ENCODE peak calls at places on chromosomes 6 and 20, in five cellular contexts. D is Peyer's patch, C is mesendoderm, V is fibroblast of pulmonary artery, W is fibroblast of mammary gland. B is an unnamed sample.
A peak's percentile ranks its signal among the peaks of the same experiment; 100 is the strongest.

GRCh38 chr6:26028753-26029569 is 58.3 kb upstream of the HFE start:
- DNase-seq in D (no peak), C (peak; percentile 91), V (no peak), W (no peak), B (no peak)

GRCh38 chr20:38395165-38395564 is 40.0 kb downstream of the SNHG17 start:
- DNase-seq in D (no peak), C (no peak), V (peak; percentile 34), W (peak; percentile 55), B (no peak)

GRCh38 chr6:64023693-64024092 is 388.1 kb downstream of the PHF3 start:
- DNase-seq in D (no peak), C (no peak), V (no peak), W (no peak), B (no peak)

GRCh38 chr20:36571564-36572504 is 1.6 kb upstream of the TGIF2 start:
- DNase-seq in D (no peak), C (peak; percentile 93), V (no peak), W (no peak), B (no peak)

GRCh38 chr20:59706106-59706693 is 101.9 kb downstream of the PHACTR3 start:
- DNase-seq in D (no peak), C (no peak), V (no peak), W (no peak), B (no peak)

GRCh38 chr6:30810813-30811329 is 66.5 kb upstream of the IER3 start:
- DNase-seq in D (no peak), C (no peak), V (no peak), W (no peak), B (no peak)

GRCh38 chr6:137155830-137156229 is 17.6 kb downstream of the IL22RA2 start:
- DNase-seq in D (no peak), C (no peak), V (peak; percentile 14), W (peak; percentile 84), B (peak; percentile 18)

GRCh38 chr6:11575408-11576033 is 38.0 kb downstream of the TMEM170B start:
- DNase-seq in D (no peak), C (peak; percentile 85), V (peak; percentile 93), W (peak; percentile 82), B (peak; percentile 86)

GRCh38 chr20:48597521-48598302 is 230.1 kb downstream of the PREX1 start:
- DNase-seq in D (peak; percentile 40), C (no peak), V (no peak), W (no peak), B (no peak)

GRCh38 chr6:49558233-49558632 is 7.8 kb downstream of the C6orf141 start:
- DNase-seq in D (no peak), C (no peak), V (no peak), W (no peak), B (no peak)

GRCh38 chr20:57622579-57623381 is 2.6 kb upstream of the ZBP1 start:
- DNase-seq in D (peak; percentile 77), C (peak; percentile 85), V (peak; percentile 56), W (peak; percentile 62), B (peak; percentile 19)

GRCh38 chr20:64112691-64113443 is 5.5 kb upstream of the NPBWR2 start:
- DNase-seq in D (peak; percentile 39), C (no peak), V (no peak), W (no peak), B (no peak)

GRCh38 chr6:130681028-130681427 is 146.2 kb upstream of the SMLR1 start:
- DNase-seq in D (no peak), C (no peak), V (peak; percentile 81), W (peak; percentile 86), B (peak; percentile 86)

GRCh38 chr6:112879920-112880413 is 532.8 kb downstream of the RFPL4B start:
- DNase-seq in D (peak; percentile 69), C (peak; percentile 44), V (no peak), W (peak; percentile 48), B (no peak)

GRCh38 chr20:17542993-17543412 is 11.8 kb upstream of the BFSP1 start:
- DNase-seq in D (no peak), C (no peak), V (peak; percentile 86), W (peak; percentile 88), B (peak; percentile 75)

GRCh38 chr20:17541596-17541995 is 10.4 kb upstream of the BFSP1 start:
- DNase-seq in D (no peak), C (no peak), V (no peak), W (no peak), B (no peak)

GRCh38 chr20:17543531-17543961 is 12.4 kb upstream of the BFSP1 start:
- DNase-seq in D (no peak), C (no peak), V (peak; percentile 58), W (peak; percentile 87), B (peak; percentile 92)

GRCh38 chr20:17542481-17542880 is 11.3 kb upstream of the BFSP1 start:
- DNase-seq in D (no peak), C (no peak), V (no peak), W (no peak), B (no peak)

DNA sequence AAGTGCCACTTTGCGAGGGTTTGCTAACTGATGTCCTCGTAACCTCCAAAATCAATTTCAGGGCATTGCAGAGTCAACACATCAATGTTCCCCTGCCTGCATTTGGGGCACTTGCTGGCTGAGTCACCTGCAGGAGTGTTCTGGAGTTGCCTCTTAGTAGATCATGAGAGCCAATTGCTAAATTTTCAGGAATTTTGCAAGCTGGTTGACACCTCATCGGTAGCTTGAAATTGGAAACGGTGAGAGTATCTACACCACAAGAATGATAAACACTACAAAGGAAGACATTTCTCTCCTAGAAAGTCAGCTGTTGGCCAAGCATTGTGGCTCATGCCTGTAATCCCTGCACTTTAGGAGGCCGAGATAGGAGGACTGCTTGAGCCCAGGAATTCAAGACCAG is 10.8 kb upstream of the BFSP1 start:
- DNase-seq in D (no peak), C (peak; percentile 77), V (peak; percentile 41), W (peak; percentile 81), B (peak; percentile 80)
- H3K4me3 ChIP-seq in D (no peak overlapping the region), C (no peak overlapping the region), V (no peak overlapping the region), W (no peak overlapping the region), B (no peak overlapping the region)

DNA sequence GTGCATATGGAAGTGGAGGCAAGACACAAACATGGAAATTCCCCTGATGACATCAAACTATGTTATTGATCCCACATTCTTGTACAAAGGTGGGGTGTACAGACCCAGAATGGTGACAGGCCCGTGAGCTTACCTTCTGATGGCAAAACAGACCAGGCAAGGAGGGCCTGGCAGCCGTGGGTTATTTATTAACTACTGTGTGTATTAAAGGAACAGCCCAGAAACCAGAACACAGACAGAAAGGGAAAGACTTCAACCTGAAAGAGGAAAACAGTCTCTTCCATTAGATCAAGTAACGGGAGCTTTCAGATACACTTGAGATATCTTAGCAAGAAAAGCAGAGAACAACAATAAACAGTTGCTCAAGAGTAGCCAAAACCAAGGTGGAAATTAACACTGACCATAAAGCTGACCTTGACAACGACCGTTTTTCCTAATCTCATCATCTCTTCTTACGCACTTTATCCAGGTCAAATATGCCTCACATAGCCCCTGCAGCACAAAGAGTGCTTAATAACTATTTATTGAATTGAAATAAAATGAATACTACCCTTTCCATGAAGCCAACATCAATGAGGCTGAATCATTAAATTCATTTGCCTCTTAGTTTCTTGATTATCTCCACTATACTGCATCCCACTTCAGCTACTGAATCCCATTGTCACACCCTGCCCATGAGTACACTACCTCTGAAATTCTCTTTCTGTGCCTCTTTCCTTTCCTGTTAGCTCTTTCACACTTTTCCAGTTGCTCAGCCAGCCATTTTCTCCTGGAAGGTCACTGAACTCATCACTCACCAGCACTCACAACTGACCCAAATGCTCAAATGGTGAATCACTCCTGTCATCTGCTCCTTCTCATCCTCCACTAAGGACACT is 67.4 kb downstream of the MOXD1 start:
- DNase-seq in D (no peak), C (peak; percentile 94), V (peak; percentile 82), W (peak; percentile 93), B (peak; percentile 75)
- H3K4me3 ChIP-seq in D (no peak overlapping the region), C (no peak overlapping the region), V (no peak overlapping the region), W (no peak overlapping the region), B (no peak overlapping the region)

DNA sequence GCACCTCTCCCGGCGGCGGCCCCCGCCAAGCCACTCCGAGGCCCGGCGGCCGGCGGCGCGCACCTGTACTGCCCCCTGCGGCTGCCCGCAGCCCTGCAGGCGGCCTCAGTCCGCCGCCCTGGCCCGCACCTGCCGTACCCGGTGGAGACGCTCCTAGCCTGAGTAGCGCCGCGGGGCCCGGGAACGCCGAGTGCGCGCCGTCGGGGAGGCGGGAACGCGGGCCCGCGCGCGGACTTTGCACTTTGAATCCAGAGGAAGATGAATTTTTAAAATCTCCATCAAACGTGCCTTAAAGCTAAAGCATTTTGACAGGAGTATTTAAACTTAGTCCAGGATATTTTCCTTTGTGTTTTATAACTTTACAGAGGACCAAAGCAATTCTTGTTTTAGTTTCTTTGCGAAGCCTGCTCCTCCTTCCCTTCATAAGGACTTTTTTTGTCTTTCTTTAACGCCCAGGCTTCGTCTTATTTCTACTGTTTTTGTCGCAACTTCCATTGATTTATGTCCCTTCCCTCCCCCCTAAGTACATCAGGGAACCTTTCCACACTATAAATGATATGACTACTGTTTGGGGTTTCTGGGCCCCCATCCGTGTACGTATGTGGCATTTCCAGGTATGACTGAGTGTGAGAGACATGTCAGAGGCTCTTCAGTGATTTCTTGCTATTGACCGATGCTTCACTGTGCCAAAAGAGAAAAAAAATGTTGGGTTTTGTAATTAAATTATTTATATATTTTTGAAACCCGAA is 2.0 kb downstream of the FOXQ1 start:
- DNase-seq in D (peak; percentile 61), C (peak; percentile 51), V (no peak), W (no peak), B (no peak)
- H3K4me3 ChIP-seq in D (peak overlapping the region; percentile 58), C (no peak overlapping the region), V (no peak overlapping the region), W (no peak overlapping the region), B (peak overlapping the region; percentile 21)

GRCh38 chr6:15987569-15987968 is 141.3 kb upstream of the MYLIP start:
- DNase-seq in D (no peak), C (peak; percentile 60), V (peak; percentile 59), W (no peak), B (peak; percentile 16)

GRCh38 chr6:15990179-15990578 is 138.7 kb upstream of the MYLIP start:
- DNase-seq in D (no peak), C (no peak), V (no peak), W (no peak), B (no peak)

GRCh38 chr6:15985354-15985995 is 143.4 kb upstream of the MYLIP start:
- DNase-seq in D (no peak), C (no peak), V (no peak), W (no peak), B (no peak)

GRCh38 chr6:15989397-15989796 is 139.5 kb upstream of the MYLIP start:
- DNase-seq in D (no peak), C (no peak), V (no peak), W (no peak), B (no peak)

GRCh38 chr6:15986027-15986629 is 142.8 kb upstream of the MYLIP start:
- DNase-seq in D (no peak), C (no peak), V (no peak), W (no peak), B (no peak)
- H3K4me3 ChIP-seq in D (no peak overlapping the region), C (no peak overlapping the region), V (no peak overlapping the region), W (no peak overlapping the region), B (no peak overlapping the region)

GRCh38 chr6:165662041-165662491 is 975 bp downstream of the PDE10A start:
- DNase-seq in D (no peak), C (peak; percentile 74), V (peak; percentile 60), W (no peak), B (peak; percentile 41)
- H3K4me3 ChIP-seq in D (peak overlapping the region; percentile 56), C (peak overlapping the region; percentile 62), V (peak overlapping the region; percentile 86), W (no peak overlapping the region), B (peak overlapping the region; percentile 66)

DNA sequence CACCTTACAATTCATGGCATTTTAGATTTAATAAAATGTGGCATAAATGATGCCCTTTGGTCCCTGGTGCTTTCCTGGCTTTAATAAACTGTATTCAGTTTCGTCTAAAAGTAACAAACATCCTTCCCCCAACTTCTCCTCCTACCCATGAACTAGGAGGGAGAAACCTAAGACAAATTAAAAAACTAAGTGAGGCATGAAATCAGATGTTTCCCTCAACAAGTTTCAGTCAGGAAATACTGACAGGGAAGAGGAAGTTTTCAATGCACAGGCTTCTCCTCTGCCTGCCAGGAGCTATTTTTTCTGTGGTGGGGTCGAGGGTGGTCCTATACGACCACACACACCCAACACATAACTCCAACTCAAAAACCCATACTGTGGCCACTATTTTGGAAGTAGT is 10.0 kb downstream of the HBS1L start:
- DNase-seq in D (no peak), C (no peak), V (no peak), W (no peak), B (no peak)
- H3K4me3 ChIP-seq in D (no peak overlapping the region), C (no peak overlapping the region), V (no peak overlapping the region), W (no peak overlapping the region), B (no peak overlapping the region)

GRCh38 chr6:158739673-158740072 is 79.5 kb downstream of the EZR start:
- DNase-seq in D (no peak), C (no peak), V (no peak), W (no peak), B (no peak)
- H3K4me3 ChIP-seq in D (no peak overlapping the region), C (no peak overlapping the region), V (no peak overlapping the region), W (no peak overlapping the region), B (no peak overlapping the region)

B was measured in fibroblast of villous mesenchyme.